ENCODE peak calls at places on chromosome 3, in six cellular contexts. One of them, this sample, is unnamed.

GRCh38 chr3:160052385-160053047 is 63.9 kb downstream of the IL12A start:
- DNase-seq in GM12891: no peak
- DNase-seq in H1: no peak
- DNase-seq in HepG2: no peak
- DNase-seq in K562: no peak
- DNase-seq in GM12878: no peak
- DNase-seq in this sample: no peak

GRCh38 chr3:115688408-115688807 is 65.1 kb downstream of the GAP43 start:
- DNase-seq in GM12891: no peak
- DNase-seq in H1: no peak
- DNase-seq in HepG2: no peak
- DNase-seq in K562: no peak
- DNase-seq in GM12878: no peak
- DNase-seq in this sample: no peak

GRCh38 chr3:27680517-27681246 is 41.4 kb downstream of the EOMES start:
- DNase-seq in GM12891: no peak
- DNase-seq in H1: peak; percentile 39
- DNase-seq in HepG2: peak; percentile 78
- DNase-seq in K562: no peak
- DNase-seq in GM12878: no peak
- DNase-seq in this sample: no peak

GRCh38 chr3:133674290-133674912 is 12.7 kb upstream of the TOPBP1 start:
- DNase-seq in GM12891: no peak
- DNase-seq in H1: no peak
- DNase-seq in HepG2: no peak
- DNase-seq in K562: no peak
- DNase-seq in GM12878: no peak
- DNase-seq in this sample: no peak

GRCh38 chr3:49271047-49271446 is 6.0 kb downstream of the C3orf62 start:
- DNase-seq in GM12891: no peak
- DNase-seq in H1: no peak
- DNase-seq in HepG2: no peak
- DNase-seq in K562: no peak
- DNase-seq in GM12878: no peak
- DNase-seq in this sample: no peak

GRCh38 chr3:177426151-177426904 is 229.0 kb upstream of the TBL1XR1 start:
- DNase-seq in GM12891: no peak
- DNase-seq in H1: no peak
- DNase-seq in HepG2: no peak
- DNase-seq in K562: no peak
- DNase-seq in GM12878: no peak
- DNase-seq in this sample: no peak

GRCh38 chr3:45683417-45684326 is 5.5 kb upstream of the SACM1L start:
- DNase-seq in GM12891: no peak
- DNase-seq in H1: no peak
- DNase-seq in HepG2: peak; percentile 49
- DNase-seq in K562: peak; percentile 42
- DNase-seq in GM12878: no peak
- DNase-seq in this sample: no peak

GRCh38 chr3:71132995-71133730 is 450.4 kb downstream of the FOXP1 start:
- DNase-seq in GM12891: no peak
- DNase-seq in H1: no peak
- DNase-seq in HepG2: no peak
- DNase-seq in K562: peak; percentile 25
- DNase-seq in GM12878: no peak
- DNase-seq in this sample: no peak

GRCh38 chr3:106678657-106679390 is 698.4 kb upstream of the CCDC54 start:
- DNase-seq in GM12891: no peak
- DNase-seq in H1: no peak
- DNase-seq in HepG2: no peak
- DNase-seq in K562: no peak
- DNase-seq in GM12878: no peak
- DNase-seq in this sample: no peak

GRCh38 chr3:57112206-57112605 is 51.7 kb downstream of the SPATA12 start:
- DNase-seq in GM12891: no peak
- DNase-seq in H1: no peak
- DNase-seq in HepG2: peak; percentile 13
- DNase-seq in K562: peak; percentile 34
- DNase-seq in GM12878: no peak
- DNase-seq in this sample: no peak

GRCh38 chr3:77967621-77968020 is 927.7 kb downstream of the ROBO2 start:
- DNase-seq in GM12891: no peak
- DNase-seq in H1: no peak
- DNase-seq in HepG2: no peak
- DNase-seq in K562: no peak
- DNase-seq in GM12878: no peak
- DNase-seq in this sample: no peak

GRCh38 chr3:128335621-128336296 is 130.9 kb downstream of the DNAJB8 start:
- DNase-seq in GM12891: no peak
- DNase-seq in H1: no peak
- DNase-seq in HepG2: no peak
- DNase-seq in K562: no peak
- DNase-seq in GM12878: no peak
- DNase-seq in this sample: no peak

GRCh38 chr3:133330043-133330442 is 69.8 kb upstream of the BFSP2 start:
- DNase-seq in GM12891: no peak
- DNase-seq in H1: peak; percentile 3
- DNase-seq in HepG2: no peak
- DNase-seq in K562: no peak
- DNase-seq in GM12878: no peak
- DNase-seq in this sample: no peak

GRCh38 chr3:154121236-154122095 is at the start of gene ARHGEF26:
- DNase-seq in GM12891: peak; percentile 56
- DNase-seq in H1: peak; percentile 59
- DNase-seq in HepG2: peak; percentile 44
- DNase-seq in K562: peak; percentile 84
- DNase-seq in GM12878: no peak
- DNase-seq in this sample: peak; percentile 54

GRCh38 chr3:13647314-13648059 is 98.6 kb downstream of the FBLN2 start:
- DNase-seq in GM12891: no peak
- DNase-seq in H1: no peak
- DNase-seq in HepG2: no peak
- DNase-seq in K562: no peak
- DNase-seq in GM12878: no peak
- DNase-seq in this sample: no peak

GRCh38 chr3:128194843-128195242 is 41.6 kb downstream of the EEFSEC start:
- DNase-seq in GM12891: no peak
- DNase-seq in H1: no peak
- DNase-seq in HepG2: no peak
- DNase-seq in K562: peak; percentile 7
- DNase-seq in GM12878: no peak
- DNase-seq in this sample: no peak

DNA sequence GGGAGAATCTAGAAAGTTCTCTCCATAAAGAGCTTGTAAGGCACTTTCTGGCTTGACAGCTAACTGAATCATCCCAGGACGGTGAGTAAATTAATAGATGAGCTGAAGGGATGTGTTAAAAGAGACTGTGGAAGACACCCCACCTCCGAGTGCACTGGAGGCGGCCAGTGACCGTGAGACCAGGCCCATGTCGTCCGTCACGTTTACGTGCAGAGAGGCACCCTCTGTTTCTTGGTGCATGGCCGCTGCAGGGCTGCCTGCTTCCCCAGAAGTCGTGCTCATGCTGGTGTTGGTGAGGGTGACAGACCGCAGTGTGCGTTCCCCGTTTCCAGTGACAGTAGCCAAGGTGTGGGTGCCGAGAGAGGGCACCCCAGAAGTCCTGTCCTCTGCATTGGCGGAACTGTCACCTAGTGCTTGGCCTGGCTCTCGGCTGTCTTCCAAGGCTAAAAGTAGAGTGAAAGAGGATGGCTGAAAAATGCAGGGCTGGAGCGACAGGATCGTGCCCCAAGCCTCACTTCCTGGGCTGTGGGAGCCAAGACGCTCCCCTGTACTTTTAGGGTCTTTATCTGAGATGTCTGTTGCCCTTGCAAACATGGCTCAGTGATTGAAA is 41.1 kb downstream of the HEG1 start:
- DNase-seq in GM12891: no peak
- DNase-seq in H1: no peak
- DNase-seq in HepG2: no peak
- DNase-seq in K562: no peak
- DNase-seq in GM12878: no peak
- DNase-seq in this sample: no peak
- TF ChIP-seq TAF1 in GM12891: no peak
- TF ChIP-seq TAF1 in H1: no peak
- TF ChIP-seq TAF1 in HepG2: no peak
- TF ChIP-seq TAF1 in K562: no peak
- TF ChIP-seq TAF1 in GM12878: no peak
- TF ChIP-seq TAF1 in this sample: no peak

GRCh38 chr3:156691920-156692319 is 17.5 kb downstream of the TIPARP start:
- DNase-seq in GM12891: no peak
- DNase-seq in H1: no peak
- DNase-seq in HepG2: no peak
- DNase-seq in K562: no peak
- DNase-seq in GM12878: no peak
- DNase-seq in this sample: no peak
- TF ChIP-seq POLR2A in GM12891: no peak
- TF ChIP-seq POLR2A in H1: no peak
- TF ChIP-seq POLR2A in HepG2: no peak
- TF ChIP-seq POLR2A in K562: no peak
- TF ChIP-seq POLR2A in GM12878: no peak
- TF ChIP-seq POLR2A in this sample: no peak

GRCh38 chr3:140941090-140941433 is 574 bp upstream of the SLC25A36 start:
- DNase-seq in GM12891: no peak
- DNase-seq in H1: no peak
- DNase-seq in HepG2: no peak
- DNase-seq in K562: no peak
- DNase-seq in GM12878: no peak
- DNase-seq in this sample: no peak

GRCh38 chr3:140941434-140942220 is at the start of gene SLC25A36:
- DNase-seq in GM12891: peak; percentile 71
- DNase-seq in H1: peak; percentile 97
- DNase-seq in HepG2: peak; percentile 99
- DNase-seq in K562: peak; percentile 99
- DNase-seq in GM12878: peak; percentile 98
- DNase-seq in this sample: peak; percentile 65

GRCh38 chr3:140943781-140944547 is 2.3 kb downstream of the SLC25A36 start:
- DNase-seq in GM12891: no peak
- DNase-seq in H1: no peak
- DNase-seq in HepG2: no peak
- DNase-seq in K562: peak; percentile 23
- DNase-seq in GM12878: no peak
- DNase-seq in this sample: no peak

GRCh38 chr3:140942221-140943104 is 827 bp downstream of the SLC25A36 start:
- DNase-seq in GM12891: peak; percentile 17
- DNase-seq in H1: no peak
- DNase-seq in HepG2: peak; percentile 37
- DNase-seq in K562: peak; percentile 78
- DNase-seq in GM12878: no peak
- DNase-seq in this sample: peak; percentile 20
- TF ChIP-seq POLR2AphosphoS5 in GM12891: peak; percentile 69
- TF ChIP-seq POLR2AphosphoS5 in H1: peak; percentile 97
- TF ChIP-seq POLR2AphosphoS5 in HepG2: peak; percentile 31
- TF ChIP-seq POLR2AphosphoS5 in K562: peak; percentile 10
- TF ChIP-seq POLR2AphosphoS5 in GM12878: no peak
- TF ChIP-seq POLR2AphosphoS5 in this sample: peak; percentile 27

GRCh38 chr3:10580426-10580825 is 75.0 kb upstream of the ATP2B2 start:
- DNase-seq in GM12891: no peak
- DNase-seq in H1: no peak
- DNase-seq in HepG2: no peak
- DNase-seq in K562: no peak
- DNase-seq in GM12878: no peak
- DNase-seq in this sample: no peak
- TF ChIP-seq TAF1 in GM12891: no peak
- TF ChIP-seq TAF1 in H1: no peak
- TF ChIP-seq TAF1 in HepG2: no peak
- TF ChIP-seq TAF1 in K562: no peak
- TF ChIP-seq TAF1 in GM12878: no peak
- TF ChIP-seq TAF1 in this sample: no peak

DNA sequence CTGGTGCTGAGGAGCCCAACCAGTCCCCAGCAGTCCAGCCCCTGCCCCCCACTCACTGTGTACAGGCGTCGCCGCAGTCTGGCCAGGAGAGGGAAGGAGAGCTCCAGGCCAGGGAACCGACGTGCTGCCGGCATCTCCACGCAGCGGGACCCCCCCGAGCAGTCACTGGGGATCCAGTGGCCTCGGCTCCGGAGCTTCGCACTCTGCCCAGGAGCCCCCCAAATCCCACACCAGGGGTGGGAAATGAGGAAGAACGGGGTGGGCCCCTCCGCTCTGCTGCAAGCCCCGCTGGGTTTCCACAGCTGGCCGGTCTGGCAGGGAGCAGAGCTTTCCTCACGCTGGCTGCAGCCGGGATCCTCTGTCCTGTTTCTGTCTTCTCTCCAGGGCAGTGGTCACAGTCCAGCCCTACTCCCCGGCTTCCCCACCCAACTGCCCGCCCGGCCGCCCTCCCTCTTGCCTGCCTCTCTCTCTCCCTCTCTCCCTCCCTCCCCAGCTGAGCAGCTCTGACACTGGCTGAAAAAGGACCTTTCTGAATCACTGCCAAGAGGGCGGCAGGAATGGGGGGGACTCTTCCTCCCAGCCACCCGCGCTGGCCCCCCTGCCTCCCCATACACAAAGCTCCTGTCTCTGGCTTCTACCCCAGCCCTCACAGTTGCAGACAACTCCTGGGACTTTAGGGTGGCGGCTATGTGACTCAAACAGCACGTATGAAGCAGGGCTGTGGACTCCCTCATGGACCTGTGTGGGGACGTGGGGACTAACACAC is 15.8 kb downstream of the TNK2 start:
- DNase-seq in GM12891: no peak
- DNase-seq in H1: no peak
- DNase-seq in HepG2: peak; percentile 45
- DNase-seq in K562: peak; percentile 51
- DNase-seq in GM12878: no peak
- DNase-seq in this sample: no peak
- TF ChIP-seq POLR2A in GM12891: no peak
- TF ChIP-seq POLR2A in H1: no peak
- TF ChIP-seq POLR2A in HepG2: no peak
- TF ChIP-seq POLR2A in K562: no peak
- TF ChIP-seq POLR2A in GM12878: no peak
- TF ChIP-seq POLR2A in this sample: no peak

DNA sequence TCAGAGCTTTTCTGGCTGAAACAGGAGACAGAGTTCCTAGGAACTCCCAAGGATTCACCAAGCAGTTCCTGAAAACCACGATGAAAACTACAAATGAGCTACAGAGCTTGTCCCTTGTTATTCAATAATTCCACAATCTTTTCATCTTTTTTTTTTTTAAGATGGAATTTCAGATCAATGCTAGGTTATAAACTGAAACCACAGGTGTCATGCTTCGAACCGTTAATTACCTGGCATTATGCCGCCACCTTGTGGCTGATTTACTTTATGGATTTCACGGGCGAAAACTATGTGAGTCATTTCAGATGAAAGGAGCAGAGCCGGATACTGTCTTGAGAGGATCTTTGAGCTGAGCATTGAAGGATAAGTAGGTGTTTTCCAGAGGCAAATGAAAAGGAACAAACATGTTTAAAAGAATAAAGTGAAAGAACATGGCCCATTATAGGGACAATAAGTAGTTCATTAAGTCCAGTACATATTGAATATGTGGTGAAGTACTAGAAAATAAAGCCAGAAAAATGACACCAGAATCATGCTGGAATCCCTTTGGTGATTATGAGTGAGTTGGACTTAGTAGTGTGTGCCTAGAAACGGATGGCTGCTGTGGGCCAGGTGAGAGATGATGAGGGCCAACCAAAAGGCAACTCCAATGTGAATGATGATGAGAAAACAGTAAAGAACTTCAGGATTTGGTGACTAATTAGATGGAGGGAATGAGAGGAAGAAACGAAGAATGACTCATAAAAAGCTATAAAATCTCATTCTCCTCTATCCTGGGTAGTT is 3.5 kb downstream of the CRYGS start:
- DNase-seq in GM12891: no peak
- DNase-seq in H1: peak; percentile 39
- DNase-seq in HepG2: peak; percentile 70
- DNase-seq in K562: peak; percentile 82
- DNase-seq in GM12878: peak; percentile 76
- DNase-seq in this sample: no peak
- TF ChIP-seq POLR2AphosphoS5 in GM12891: no peak
- TF ChIP-seq POLR2AphosphoS5 in H1: no peak
- TF ChIP-seq POLR2AphosphoS5 in HepG2: no peak
- TF ChIP-seq POLR2AphosphoS5 in K562: no peak
- TF ChIP-seq POLR2AphosphoS5 in GM12878: no peak
- TF ChIP-seq POLR2AphosphoS5 in this sample: no peak

This sample was measured in GM12892.